ENCODE peak calls at places on chromosomes 11 and 22, in five cellular contexts. Y is prostate gland, S is ovary, J is DND-41, A is NCI-H146. U is an unnamed sample.

GRCh38 chr22:45450931-45451651 is 37.6 kb downstream of the RIBC2 start:
- DNase-seq in A (no peak), S (peak; percentile 70), Y (peak; percentile 27), J (no peak), U (no peak)

GRCh38 chr22:21917206-21917958 is 35.3 kb downstream of the PPM1F start:
- DNase-seq in J (no peak), S (no peak), Y (no peak), A (no peak), U (no peak)

GRCh38 chr11:9568854-9569587 is 4.4 kb upstream of the WEE1 start:
- DNase-seq in J (no peak), Y (peak; percentile 86), S (peak; percentile 79), A (peak; percentile 43), U (peak; percentile 45)

GRCh38 chr11:127612602-127613001 is 612.0 kb upstream of the KIRREL3 start:
- DNase-seq in J (no peak), A (no peak), Y (no peak), S (no peak), U (no peak)

GRCh38 chr11:47328449-47329390 is 23.8 kb downstream of the MYBPC3 start:
- DNase-seq in Y (no peak), S (no peak), A (no peak), J (no peak), U (no peak)

GRCh38 chr11:102401905-102402304 is 50.7 kb downstream of the TMEM123 start:
- DNase-seq in Y (no peak), A (no peak), S (no peak), J (no peak), U (no peak)

GRCh38 chr11:83628622-83629347 is 342.6 kb upstream of the CCDC90B start:
- DNase-seq in A (peak; percentile 20), S (no peak), J (no peak), Y (no peak), U (no peak)

GRCh38 chr11:46120711-46121327 is 435 bp downstream of the PHF21A start:
- DNase-seq in Y (no peak), S (peak; percentile 65), A (peak; percentile 74), J (peak; percentile 64), U (no peak)